ENCODE peak calls at places on chromosomes 11 and 22, in seven cellular contexts. V is GM12865; M is LoVo; I is hepatocyte; O is KBM-7; G is activated effector memory CD4-positive, alpha-beta T cell treated with anti-CD3 and anti-CD28 coated beads, Interleukin-2, amount 50 U/mL, for 16 hours; T is NCI-H1417 treated with DMSO at 0.1 percent for 48 hours. Q is an unnamed sample.

GRCh38 chr22:34055525-34056200 is 135.4 kb upstream of the LARGE1 start:
- DNase-seq in I (peak; percentile 62), G (no peak), T (no peak), M (peak; percentile 21), V (peak; percentile 63), O (peak; percentile 42), Q (peak; percentile 9)

GRCh38 chr11:134432776-134433175 is 20.7 kb upstream of the B3GAT1 start:
- DNase-seq in T (no peak), I (no peak), G (no peak), V (no peak), O (no peak), M (no peak), Q (no peak)

GRCh38 chr11:109894242-109894641 is 198.9 kb upstream of the ZC3H12C start:
- DNase-seq in M (no peak), O (no peak), G (no peak), T (no peak), V (no peak), I (no peak), Q (no peak)

GRCh38 chr11:67644472-67645418 is 5.2 kb upstream of the TBX10 start:
- DNase-seq in O (no peak), I (peak; percentile 6), T (no peak), G (no peak), M (no peak), V (no peak), Q (no peak)

GRCh38 chr22:22207845-22208564 is 36.6 kb upstream of the VPREB1 start:
- DNase-seq in M (peak; percentile 39), T (no peak), O (peak; percentile 82), I (peak; percentile 89), V (peak; percentile 95), G (peak; percentile 92), Q (peak; percentile 70)

GRCh38 chr11:81070948-81071347 is 1630.1 kb upstream of the TENM4 start:
- DNase-seq in M (no peak), I (no peak), O (peak; percentile 55), G (no peak), V (peak; percentile 68), T (no peak), Q (peak; percentile 89)

GRCh38 chr22:31917227-31917921 is 27.0 kb upstream of the YWHAH start:
- DNase-seq in G (no peak), V (peak; percentile 65), M (no peak), I (no peak), T (no peak), O (no peak), Q (peak; percentile 64)

GRCh38 chr22:46041642-46042041 is 64.7 kb upstream of the WNT7B start:
- DNase-seq in V (no peak), M (no peak), I (no peak), G (peak; percentile 41), O (no peak), T (no peak), Q (no peak)

GRCh38 chr11:44067266-44067665 is 1.2 kb downstream of the ACCS start:
- DNase-seq in G (no peak), M (no peak), O (no peak), I (no peak), T (no peak), V (no peak), Q (no peak)

GRCh38 chr11:26622201-26622600 is 50.1 kb upstream of the MUC15 start:
- DNase-seq in V (no peak), O (no peak), T (no peak), I (no peak), M (no peak), G (no peak), Q (no peak)

GRCh38 chr22:41925783-41926460 is 684 bp downstream of the TNFRSF13C start:
- DNase-seq in I (peak; percentile 82), G (peak; percentile 92), M (no peak), V (peak; percentile 88), T (no peak), O (peak; percentile 78), Q (peak; percentile 78)

GRCh38 chr11:75775056-75775455 is 6.5 kb downstream of the DGAT2 start:
- DNase-seq in G (no peak), V (no peak), M (no peak), T (no peak), I (no peak), O (no peak), Q (no peak)

GRCh38 chr22:20436309-20437252 is 1.0 kb downstream of the SCARF2 start:
- DNase-seq in G (no peak), T (no peak), V (no peak), I (peak; percentile 74), M (no peak), O (no peak), Q (no peak)

GRCh38 chr11:118615282-118615979 is 8.0 kb downstream of the PHLDB1 start:
- DNase-seq in T (no peak), G (peak; percentile 31), O (no peak), V (no peak), I (no peak), M (no peak), Q (no peak)

GRCh38 chr11:120907971-120908370 is 115.9 kb upstream of the TBCEL start:
- DNase-seq in G (no peak), O (no peak), V (no peak), T (no peak), M (no peak), I (no peak), Q (no peak)

GRCh38 chr11:2769409-2769778 is 69.6 kb upstream of the KCNQ1OT1 start:
- DNase-seq in T (no peak), V (no peak), I (no peak), M (no peak), G (no peak), O (no peak), Q (no peak)

GRCh38 chr22:28027453-28028448 is 108.7 kb upstream of the PITPNB start:
- DNase-seq in I (no peak), V (no peak), M (no peak), O (no peak), G (peak; percentile 55), T (no peak), Q (no peak)

GRCh38 chr11:65107751-65108468 is 3.8 kb upstream of the TM7SF2 start:
- DNase-seq in G (no peak), M (no peak), V (no peak), O (no peak), T (no peak), I (no peak), Q (no peak)

GRCh38 chr22:28841111-28841510 is 40.7 kb upstream of the XBP1 start:
- DNase-seq in V (no peak), I (no peak), M (no peak), G (no peak), O (no peak), T (no peak), Q (no peak)

GRCh38 chr11:32396331-32396730 is 39.0 kb downstream of the WT1 start:
- DNase-seq in G (no peak), I (no peak), T (no peak), M (no peak), O (no peak), V (peak; percentile 14), Q (no peak)

GRCh38 chr11:77151804-77152513 is 23.9 kb downstream of the MYO7A start:
- DNase-seq in V (no peak), O (peak; percentile 91), I (no peak), M (no peak), G (peak; percentile 80), T (no peak), Q (peak; percentile 98)

GRCh38 chr11:90855531-90855930 is 632.7 kb upstream of the CHORDC1 start:
- DNase-seq in T (no peak), I (no peak), O (no peak), V (no peak), G (no peak), M (no peak), Q (no peak)

GRCh38 chr11:58770627-58771457 is 39.1 kb upstream of the GLYAT start:
- DNase-seq in O (no peak), V (peak; percentile 15), G (no peak), M (peak; percentile 14), T (no peak), I (no peak), Q (no peak)